ENCODE peak calls at places on chromosomes 4 and X, in nine cellular contexts. C is stimulated activated CD4-positive, alpha-beta T cell treated with anti-CD3 and anti-CD28 coated beads, TNF-alpha, amount 100 ng/mL, for 1 hour; U is amniotic stem cell; G is activated CD8-positive, alpha-beta memory T cell treated with anti-CD3 and anti-CD28 coated beads for 48 hours; M is HEK293T; P is activated CD8-positive, alpha-beta T cell treated with anti-CD3 and anti-CD28 coated beads, Interleukin-2, amount 10 ng/mL, durations not matched to agents 7 days and 5 days; E is astrocyte of the spinal cord; N is choroid plexus epithelial cell; W is mesothelial cell of epicardium. S is an unnamed sample.

GRCh38 chr4:176422031-176422430 is 102.3 kb downstream of the SPCS3 start:
- DNase-seq in E (no peak), P (no peak), U (no peak), C (no peak), N (no peak), M (no peak), G (no peak), W (no peak), S (no peak)

GRCh38 chrX:40164751-40165150 is 67.0 kb upstream of the BCOR start:
- DNase-seq in G (no peak), W (no peak), E (no peak), U (no peak), C (no peak), M (no peak), P (no peak), N (no peak), S (no peak)

GRCh38 chr4:141247430-141247780 is 26.7 kb downstream of the ZNF330 start:
- DNase-seq in G (no peak), N (no peak), E (no peak), W (no peak), M (no peak), P (no peak), U (no peak), C (no peak), S (no peak)

GRCh38 chr4:90570615-90571014 is 443.4 kb downstream of the CCSER1 start:
- DNase-seq in U (no peak), N (no peak), C (no peak), G (no peak), E (no peak), M (no peak), W (no peak), P (no peak), S (no peak)

GRCh38 chr4:1099684-1100335 is 13.6 kb downstream of the RNF212 start:
- DNase-seq in P (no peak), C (no peak), E (no peak), N (no peak), M (no peak), W (no peak), U (no peak), G (no peak), S (no peak)

GRCh38 chr4:158411180-158411721 is 110.4 kb upstream of the RXFP1 start:
- DNase-seq in P (no peak), W (no peak), U (no peak), E (no peak), C (no peak), G (no peak), N (peak), M (no peak), S (no peak)

GRCh38 chrX:44884944-44885343 is 12.0 kb downstream of the KDM6A start:
- DNase-seq in M (no peak), P (no peak), U (no peak), G (no peak), C (no peak), W (no peak), E (no peak), N (no peak), S (no peak)

GRCh38 chr4:38684271-38684670 is 20.3 kb downstream of the KLF3 start:
- DNase-seq in E (no peak), M (no peak), P (no peak), N (no peak), U (no peak), G (no peak), C (no peak), W (no peak), S (no peak)

GRCh38 chrX:21738145-21738949 is 19.6 kb downstream of the SMPX start:
- DNase-seq in G (no peak), U (no peak), M (peak), E (peak), W (no peak), N (no peak), P (no peak), C (no peak), S (no peak)

GRCh38 chr4:159764343-159764952 is 661.6 kb downstream of the RAPGEF2 start:
- DNase-seq in G (no peak), P (no peak), N (peak), C (no peak), M (peak), U (peak), W (no peak), E (peak), S (no peak)

GRCh38 chrX:12999422-12999821 is 24.5 kb downstream of the TMSB4X start:
- DNase-seq in P (peak), N (peak), C (no peak), G (no peak), E (no peak), W (no peak), M (no peak), U (no peak), S (no peak)

GRCh38 chrX:13835825-13836224 is 18.9 kb upstream of the GPM6B start:
- DNase-seq in E (no peak), C (no peak), P (no peak), M (no peak), U (no peak), G (no peak), N (no peak), W (no peak), S (no peak)

GRCh38 chr4:167196386-167196785 is 37.9 kb downstream of the SPOCK3 start:
- DNase-seq in C (no peak), E (peak), W (no peak), P (no peak), N (peak), U (no peak), M (no peak), G (no peak), S (no peak)

S was measured in aorta.